ENCODE peak calls at places on chromosomes 4 and X, in six cellular contexts. One of them, this sample, is unnamed. For H3K36me3, the result is how much of the 10 kb centered on the place peaks cover.

GRCh38 chr4:174764105-174764729 is 64.8 kb downstream of the GLRA3 start:
- DNase-seq in upper lobe of right lung: no peak
- DNase-seq in fibroblast of lung: peak
- DNase-seq in PC-3: peak
- DNase-seq in small intestine: peak
- DNase-seq in heart left ventricle: no peak
- DNase-seq in this sample: no peak

GRCh38 chr4:139643042-139643895 is 22.4 kb upstream of the MGST2 start:
- DNase-seq in upper lobe of right lung: no peak
- DNase-seq in fibroblast of lung: no peak
- DNase-seq in PC-3: no peak
- DNase-seq in small intestine: no peak
- DNase-seq in heart left ventricle: no peak
- DNase-seq in this sample: no peak

GRCh38 chrX:147897117-147897516 is 14.6 kb upstream of the FMR1 start:
- DNase-seq in upper lobe of right lung: no peak
- DNase-seq in fibroblast of lung: no peak
- DNase-seq in PC-3: no peak
- DNase-seq in small intestine: no peak
- DNase-seq in heart left ventricle: no peak
- DNase-seq in this sample: no peak

GRCh38 chr4:72397314-72397713 is 171.7 kb downstream of the ADAMTS3 start:
- DNase-seq in upper lobe of right lung: peak
- DNase-seq in fibroblast of lung: peak
- DNase-seq in PC-3: no peak
- DNase-seq in small intestine: no peak
- DNase-seq in heart left ventricle: no peak
- DNase-seq in this sample: no peak

GRCh38 chr4:98657531-98658286 is 702 bp downstream of the TSPAN5 start:
- DNase-seq in upper lobe of right lung: no peak
- DNase-seq in fibroblast of lung: peak
- DNase-seq in PC-3: peak
- DNase-seq in small intestine: peak
- DNase-seq in heart left ventricle: peak
- DNase-seq in this sample: peak

GRCh38 chr4:159655547-159655946 is 552.7 kb downstream of the RAPGEF2 start:
- DNase-seq in upper lobe of right lung: no peak
- DNase-seq in fibroblast of lung: peak
- DNase-seq in PC-3: peak
- DNase-seq in small intestine: no peak
- DNase-seq in heart left ventricle: no peak
- DNase-seq in this sample: no peak

GRCh38 chr4:122458625-122459024 is 2.1 kb upstream of the IL2 start:
- DNase-seq in upper lobe of right lung: no peak
- DNase-seq in fibroblast of lung: peak
- DNase-seq in PC-3: peak
- DNase-seq in small intestine: peak
- DNase-seq in heart left ventricle: no peak
- DNase-seq in this sample: peak

GRCh38 chr4:20043992-20044391 is 207.7 kb upstream of the SLIT2 start:
- DNase-seq in upper lobe of right lung: no peak
- DNase-seq in fibroblast of lung: no peak
- DNase-seq in PC-3: no peak
- DNase-seq in small intestine: no peak
- DNase-seq in heart left ventricle: no peak
- DNase-seq in this sample: no peak

GRCh38 chrX:43349363-43349762 is 306.7 kb upstream of the MAOA start:
- DNase-seq in upper lobe of right lung: no peak
- DNase-seq in fibroblast of lung: no peak
- DNase-seq in PC-3: peak
- DNase-seq in small intestine: peak
- DNase-seq in heart left ventricle: no peak
- DNase-seq in this sample: peak

GRCh38 chrX:274904-275475 is 6.2 kb upstream of the PLCXD1 start:
- DNase-seq in upper lobe of right lung: peak
- DNase-seq in fibroblast of lung: no peak
- DNase-seq in PC-3: no peak
- DNase-seq in small intestine: peak
- DNase-seq in heart left ventricle: peak
- DNase-seq in this sample: no peak

GRCh38 chr4:2663275-2663674 is 92.9 kb downstream of the TNIP2 start:
- DNase-seq in upper lobe of right lung: no peak
- DNase-seq in fibroblast of lung: no peak
- DNase-seq in PC-3: no peak
- DNase-seq in small intestine: no peak
- DNase-seq in heart left ventricle: no peak
- DNase-seq in this sample: no peak

GRCh38 chr4:25377572-25377882 is 464 bp downstream of the ANAPC4 start:
- DNase-seq in upper lobe of right lung: no peak
- DNase-seq in fibroblast of lung: no peak
- DNase-seq in PC-3: no peak
- DNase-seq in small intestine: no peak
- DNase-seq in heart left ventricle: no peak
- DNase-seq in this sample: no peak

GRCh38 chr4:25376754-25377571 is at the start of gene ANAPC4:
- DNase-seq in upper lobe of right lung: peak
- DNase-seq in fibroblast of lung: peak
- DNase-seq in PC-3: peak
- DNase-seq in small intestine: peak
- DNase-seq in heart left ventricle: peak
- DNase-seq in this sample: peak

GRCh38 chr4:25379591-25379990 is 2.5 kb downstream of the ANAPC4 start:
- DNase-seq in upper lobe of right lung: no peak
- DNase-seq in fibroblast of lung: no peak
- DNase-seq in PC-3: no peak
- DNase-seq in small intestine: no peak
- DNase-seq in heart left ventricle: no peak
- DNase-seq in this sample: no peak

DNA sequence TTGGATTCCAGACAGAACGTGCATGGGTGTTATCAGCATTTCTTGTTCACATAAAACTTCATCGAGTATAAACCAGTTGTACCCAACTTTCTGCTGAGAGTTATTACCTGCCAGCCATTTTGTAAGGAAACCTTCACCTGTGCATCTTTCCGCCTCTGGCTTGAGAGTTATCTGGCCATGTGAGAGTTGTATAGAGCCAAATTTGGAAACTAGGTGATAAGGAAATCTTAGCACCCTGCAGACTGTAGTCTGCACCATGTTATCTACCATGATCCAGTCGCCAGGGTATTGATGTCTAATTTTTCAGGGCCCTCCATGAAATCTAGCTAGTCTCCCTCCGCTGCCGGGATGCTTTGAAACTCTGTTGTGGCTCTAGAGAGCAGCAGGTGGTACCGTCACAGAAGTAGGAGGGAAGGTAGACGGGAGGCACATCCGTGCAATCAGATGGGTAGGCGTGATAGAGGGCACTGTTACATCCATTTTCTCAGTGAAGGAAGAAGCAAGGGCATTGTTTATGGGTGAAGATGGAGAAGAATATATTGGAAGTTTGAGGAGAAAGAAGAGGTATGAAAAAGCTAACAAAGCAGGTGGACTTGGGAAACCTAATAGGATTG is 1.2 kb downstream of the ANAPC4 start:
- DNase-seq in upper lobe of right lung: no peak
- DNase-seq in fibroblast of lung: no peak
- DNase-seq in PC-3: no peak
- DNase-seq in small intestine: no peak
- DNase-seq in heart left ventricle: no peak
- DNase-seq in this sample: no peak
- H3K27ac ChIP-seq in upper lobe of right lung: no peak
- H3K27ac ChIP-seq in fibroblast of lung: no peak
- H3K27ac ChIP-seq in PC-3: no peak
- H3K27ac ChIP-seq in small intestine: no peak
- H3K27ac ChIP-seq in heart left ventricle: no peak
- H3K27ac ChIP-seq in this sample: no peak

DNA sequence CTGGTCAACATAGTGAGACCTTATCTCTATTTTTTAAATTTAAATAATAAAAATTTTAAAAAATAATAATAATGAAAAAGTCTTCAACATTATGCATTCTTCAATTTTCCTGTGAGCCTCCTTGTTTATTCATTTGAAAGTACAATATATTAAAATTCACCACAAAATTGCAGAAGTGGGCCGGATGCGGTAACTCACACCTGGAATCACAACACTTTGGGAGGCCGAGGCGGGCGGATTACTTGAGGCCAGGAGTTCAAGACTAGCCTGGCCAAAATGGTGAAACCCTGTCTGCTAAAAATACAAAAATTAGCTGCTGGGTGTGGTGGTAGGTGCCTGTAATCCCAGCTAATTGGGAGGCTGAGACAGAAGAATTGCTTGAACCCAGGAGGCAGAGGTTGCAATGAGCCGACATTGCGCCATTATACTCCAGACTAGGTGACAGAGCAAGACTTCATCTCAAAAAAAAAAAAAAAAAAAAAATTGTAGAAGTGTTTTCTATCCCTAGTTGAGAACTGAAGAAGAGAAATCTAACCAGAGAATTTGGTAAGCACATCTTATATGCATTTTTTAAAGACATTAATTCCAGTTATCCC is 56.9 kb downstream of the RBM47 start:
- DNase-seq in upper lobe of right lung: no peak
- DNase-seq in fibroblast of lung: no peak
- DNase-seq in PC-3: no peak
- DNase-seq in small intestine: no peak
- DNase-seq in heart left ventricle: no peak
- DNase-seq in this sample: no peak
- H3K36me3 ChIP-seq in upper lobe of right lung: under half
- H3K36me3 ChIP-seq in fibroblast of lung: under half
- H3K36me3 ChIP-seq in PC-3: under half
- H3K36me3 ChIP-seq in small intestine: under half
- H3K36me3 ChIP-seq in heart left ventricle: under half
- H3K36me3 ChIP-seq in this sample: under half

GRCh38 chr4:6727081-6727942 is 11.3 kb downstream of the BLOC1S4 start:
- DNase-seq in upper lobe of right lung: no peak
- DNase-seq in fibroblast of lung: peak
- DNase-seq in PC-3: no peak
- DNase-seq in small intestine: no peak
- DNase-seq in heart left ventricle: no peak
- DNase-seq in this sample: no peak
- H3K27ac ChIP-seq in upper lobe of right lung: no peak
- H3K27ac ChIP-seq in fibroblast of lung: no peak
- H3K27ac ChIP-seq in PC-3: no peak
- H3K27ac ChIP-seq in small intestine: no peak
- H3K27ac ChIP-seq in heart left ventricle: no peak
- H3K27ac ChIP-seq in this sample: no peak

GRCh38 chr4:1339489-1339888 is 7.5 kb upstream of the UVSSA start:
- DNase-seq in upper lobe of right lung: no peak
- DNase-seq in fibroblast of lung: no peak
- DNase-seq in PC-3: no peak
- DNase-seq in small intestine: no peak
- DNase-seq in heart left ventricle: peak
- DNase-seq in this sample: no peak

GRCh38 chr4:1336079-1336478 is 10.9 kb upstream of the UVSSA start:
- DNase-seq in upper lobe of right lung: no peak
- DNase-seq in fibroblast of lung: peak
- DNase-seq in PC-3: no peak
- DNase-seq in small intestine: no peak
- DNase-seq in heart left ventricle: no peak
- DNase-seq in this sample: no peak

GRCh38 chr4:1338752-1339414 is 8.1 kb upstream of the UVSSA start:
- DNase-seq in upper lobe of right lung: no peak
- DNase-seq in fibroblast of lung: no peak
- DNase-seq in PC-3: peak
- DNase-seq in small intestine: no peak
- DNase-seq in heart left ventricle: peak
- DNase-seq in this sample: no peak

GRCh38 chr4:1337951-1338751 is 8.9 kb upstream of the UVSSA start:
- DNase-seq in upper lobe of right lung: no peak
- DNase-seq in fibroblast of lung: no peak
- DNase-seq in PC-3: no peak
- DNase-seq in small intestine: no peak
- DNase-seq in heart left ventricle: peak
- DNase-seq in this sample: no peak

GRCh38 chr4:1337376-1337831 is 9.6 kb upstream of the UVSSA start:
- DNase-seq in upper lobe of right lung: no peak
- DNase-seq in fibroblast of lung: no peak
- DNase-seq in PC-3: peak
- DNase-seq in small intestine: peak
- DNase-seq in heart left ventricle: no peak
- DNase-seq in this sample: no peak
- H3K36me3 ChIP-seq in upper lobe of right lung: half or more
- H3K36me3 ChIP-seq in fibroblast of lung: under half
- H3K36me3 ChIP-seq in PC-3: under half
- H3K36me3 ChIP-seq in small intestine: under half
- H3K36me3 ChIP-seq in heart left ventricle: under half
- H3K36me3 ChIP-seq in this sample: under half

GRCh38 chr4:186189656-186190055 is 1.7 kb upstream of the CYP4V2 start:
- DNase-seq in upper lobe of right lung: no peak
- DNase-seq in fibroblast of lung: no peak
- DNase-seq in PC-3: no peak
- DNase-seq in small intestine: no peak
- DNase-seq in heart left ventricle: no peak
- DNase-seq in this sample: no peak

GRCh38 chr4:186190456-186191265 is 706 bp upstream of the CYP4V2 start:
- DNase-seq in upper lobe of right lung: peak
- DNase-seq in fibroblast of lung: peak
- DNase-seq in PC-3: no peak
- DNase-seq in small intestine: peak
- DNase-seq in heart left ventricle: peak
- DNase-seq in this sample: peak

GRCh38 chr4:186191266-186192067 is at the start of gene CYP4V2:
- DNase-seq in upper lobe of right lung: peak
- DNase-seq in fibroblast of lung: peak
- DNase-seq in PC-3: peak
- DNase-seq in small intestine: peak
- DNase-seq in heart left ventricle: peak
- DNase-seq in this sample: peak

GRCh38 chr4:186193851-186194250 is 2.5 kb downstream of the CYP4V2 start:
- DNase-seq in upper lobe of right lung: no peak
- DNase-seq in fibroblast of lung: no peak
- DNase-seq in PC-3: no peak
- DNase-seq in small intestine: no peak
- DNase-seq in heart left ventricle: no peak
- DNase-seq in this sample: no peak

DNA sequence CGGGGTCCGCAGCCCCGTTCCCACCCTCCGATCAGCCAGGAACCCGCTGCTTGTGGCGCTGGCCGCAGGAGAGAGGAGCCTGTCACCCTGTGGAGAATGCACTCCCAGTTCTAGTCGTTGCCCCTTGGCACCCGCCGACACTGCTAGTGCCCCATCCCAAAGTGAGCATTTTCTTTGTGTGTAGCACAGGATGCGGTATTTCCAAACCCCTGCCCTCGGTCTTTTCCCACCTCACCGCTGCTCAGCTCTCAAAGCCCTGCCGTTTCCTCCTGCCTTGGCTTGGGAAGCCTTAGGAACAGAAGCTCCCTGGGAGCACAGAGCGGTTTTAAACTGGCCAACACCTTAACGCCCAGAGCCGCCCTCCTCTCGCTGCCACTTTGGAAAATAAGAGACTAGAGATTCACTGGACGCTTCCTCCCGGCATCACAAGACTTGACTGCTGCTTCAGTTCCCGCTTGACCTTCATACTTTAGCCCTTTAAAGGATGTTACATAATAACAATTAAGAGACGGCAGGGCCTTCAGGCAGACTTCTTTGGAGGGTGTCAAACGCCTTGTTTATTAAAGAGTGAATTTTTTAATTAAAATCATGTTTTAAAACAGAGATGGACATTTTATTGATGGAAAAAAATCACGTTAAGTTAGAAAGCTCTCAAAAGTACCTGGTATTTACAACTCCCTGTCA is 843 bp downstream of the CYP4V2 start:
- DNase-seq in upper lobe of right lung: no peak
- DNase-seq in fibroblast of lung: peak
- DNase-seq in PC-3: peak
- DNase-seq in small intestine: peak
- DNase-seq in heart left ventricle: peak
- DNase-seq in this sample: no peak
- H3K27ac ChIP-seq in upper lobe of right lung: peak
- H3K27ac ChIP-seq in fibroblast of lung: peak
- H3K27ac ChIP-seq in PC-3: no peak
- H3K27ac ChIP-seq in small intestine: peak
- H3K27ac ChIP-seq in heart left ventricle: peak
- H3K27ac ChIP-seq in this sample: peak

GRCh38 chrX:154516655-154517100 is 646 bp upstream of the FAM3A start:
- DNase-seq in upper lobe of right lung: no peak
- DNase-seq in fibroblast of lung: peak
- DNase-seq in PC-3: no peak
- DNase-seq in small intestine: peak
- DNase-seq in heart left ventricle: no peak
- DNase-seq in this sample: no peak
- H3K36me3 ChIP-seq in upper lobe of right lung: under half
- H3K36me3 ChIP-seq in fibroblast of lung: under half
- H3K36me3 ChIP-seq in PC-3: under half
- H3K36me3 ChIP-seq in small intestine: under half
- H3K36me3 ChIP-seq in heart left ventricle: under half
- H3K36me3 ChIP-seq in this sample: under half